ENCODE peak calls at places on chromosome 4, in four cellular contexts. R is DND-41, U is astrocyte, W is H9. M is an unnamed sample.

GRCh38 chr4:95209942-95210341 is 338.8 kb downstream of the UNC5C start:
- DNase-seq in W (no peak), R (no peak), U (no peak), M (no peak)

GRCh38 chr4:140903522-140903928 is 147.3 kb upstream of the TBC1D9 start:
- DNase-seq in U (no peak), W (no peak), R (no peak), M (no peak)

GRCh38 chr4:40121515-40121914 is 64.9 kb downstream of the N4BP2 start:
- DNase-seq in W (no peak), R (no peak), U (peak; percentile 87), M (peak; percentile 48)

GRCh38 chr4:17385403-17385802 is 126.5 kb downstream of the QDPR start:
- DNase-seq in R (peak; percentile 59), U (peak; percentile 10), W (no peak), M (peak; percentile 42)

GRCh38 chr4:89316931-89317366 is 9.3 kb upstream of the GPRIN3 start:
- DNase-seq in W (no peak), U (peak; percentile 65), R (no peak), M (peak; percentile 83)

GRCh38 chr4:27728892-27729291 is 868.3 kb downstream of the STIM2 start:
- DNase-seq in W (no peak), R (no peak), U (no peak), M (no peak)

GRCh38 chr4:15677507-15677988 is 4.1 kb upstream of the FAM200B start:
- DNase-seq in W (no peak), U (peak; percentile 71), R (no peak), M (no peak)

GRCh38 chr4:76779740-76780459 is 118.0 kb downstream of the SOWAHB start:
- DNase-seq in W (no peak), U (peak; percentile 63), R (no peak), M (no peak)

GRCh38 chr4:78585633-78586032 is 34.1 kb downstream of the ANXA3 start:
- DNase-seq in U (peak; percentile 40), R (no peak), W (no peak), M (no peak)

GRCh38 chr4:19748911-19749473 is 502.7 kb upstream of the SLIT2 start:
- DNase-seq in R (no peak), U (peak; percentile 36), W (no peak), M (no peak)

GRCh38 chr4:163173713-163174112 is 7.0 kb upstream of the NAF1 start:
- DNase-seq in U (no peak), R (no peak), W (no peak), M (no peak)

DNA sequence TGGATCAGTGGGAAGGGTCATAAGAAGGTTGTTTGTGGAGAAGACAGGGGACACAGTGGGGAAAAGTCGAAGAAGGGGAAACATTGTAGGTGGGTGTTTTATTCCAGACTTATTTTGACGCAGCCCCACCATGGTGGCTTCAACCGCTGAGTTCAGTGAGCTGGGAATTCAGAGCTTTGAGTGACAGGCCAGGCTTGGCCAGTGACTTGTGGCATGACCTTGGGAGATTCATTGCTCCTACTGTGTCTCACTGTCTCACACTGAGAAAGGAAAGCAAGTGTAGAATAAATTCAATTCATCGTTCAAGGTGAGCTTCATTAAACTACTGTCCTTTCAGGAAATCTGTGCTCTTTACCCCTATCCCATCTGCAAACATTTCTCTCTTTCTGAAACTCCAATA is 47.4 kb upstream of the SOD3 start:
- DNase-seq in W (no peak), R (no peak), U (no peak), M (no peak)
- H3K9ac ChIP-seq in W (no peak overlapping the region), R (no peak overlapping the region), U (no peak overlapping the region), M (no peak overlapping the region)

GRCh38 chr4:54384563-54384962 is 155.5 kb downstream of the PDGFRA start:
- DNase-seq in R (peak; percentile 6), U (peak; percentile 10), W (no peak), M (peak; percentile 71)

GRCh38 chr4:54386693-54387092 is 157.6 kb downstream of the PDGFRA start:
- DNase-seq in R (no peak), W (no peak), U (no peak), M (no peak)

GRCh38 chr4:54382623-54383022 is 153.5 kb downstream of the PDGFRA start:
- DNase-seq in R (no peak), W (no peak), U (no peak), M (no peak)

GRCh38 chr4:54386270-54386669 is 157.2 kb downstream of the PDGFRA start:
- DNase-seq in W (no peak), R (no peak), U (no peak), M (no peak)

GRCh38 chr4:54384152-54384551 is 155.1 kb downstream of the PDGFRA start:
- DNase-seq in W (no peak), U (no peak), R (no peak), M (no peak)
- H2AFZ ChIP-seq in W (no peak overlapping the region), U (no peak overlapping the region), R (no peak overlapping the region), M (no peak overlapping the region)

GRCh38 chr4:119707336-119707735 is 78.7 kb upstream of the PDE5A start:
- DNase-seq in W (no peak), R (no peak), U (no peak), M (no peak)
- H3K9ac ChIP-seq in W (no peak overlapping the region), R (no peak overlapping the region), U (no peak overlapping the region), M (no peak overlapping the region)

GRCh38 chr4:165763640-165764039 is 109.4 kb upstream of the TLL1 start:
- DNase-seq in U (no peak), W (no peak), R (no peak), M (no peak)
- H2AFZ ChIP-seq in U (no peak overlapping the region), W (no peak overlapping the region), R (no peak overlapping the region), M (no peak overlapping the region)

DNA sequence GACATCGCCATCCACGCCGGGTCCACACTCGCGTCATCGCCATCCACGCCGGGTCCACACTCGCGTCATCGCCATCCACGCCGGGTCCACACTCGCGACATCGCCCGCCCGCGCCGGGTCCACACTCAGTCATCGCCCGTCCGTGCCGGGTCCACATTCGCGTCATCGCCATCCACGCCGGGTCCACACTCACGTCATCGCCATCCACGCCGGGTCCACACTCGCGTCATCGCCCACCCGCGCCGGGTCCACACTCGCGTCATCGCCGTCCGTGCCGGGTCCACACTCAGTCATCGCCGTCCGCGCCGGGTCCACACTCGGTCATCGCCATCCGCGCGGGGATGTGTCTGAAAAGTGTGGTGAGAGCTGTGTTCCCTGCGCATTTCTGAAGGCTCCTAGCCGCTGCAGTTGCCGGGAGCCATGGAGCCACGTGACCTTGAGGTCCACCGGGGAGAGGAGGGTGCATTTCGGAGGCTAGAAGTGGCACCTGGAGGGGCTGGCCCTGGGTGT is 17.3 kb downstream of the PCGF3 start:
- DNase-seq in W (no peak), R (no peak), U (no peak), M (no peak)
- H3K9ac ChIP-seq in W (no peak overlapping the region), R (no peak overlapping the region), U (no peak overlapping the region), M (no peak overlapping the region)

DNA sequence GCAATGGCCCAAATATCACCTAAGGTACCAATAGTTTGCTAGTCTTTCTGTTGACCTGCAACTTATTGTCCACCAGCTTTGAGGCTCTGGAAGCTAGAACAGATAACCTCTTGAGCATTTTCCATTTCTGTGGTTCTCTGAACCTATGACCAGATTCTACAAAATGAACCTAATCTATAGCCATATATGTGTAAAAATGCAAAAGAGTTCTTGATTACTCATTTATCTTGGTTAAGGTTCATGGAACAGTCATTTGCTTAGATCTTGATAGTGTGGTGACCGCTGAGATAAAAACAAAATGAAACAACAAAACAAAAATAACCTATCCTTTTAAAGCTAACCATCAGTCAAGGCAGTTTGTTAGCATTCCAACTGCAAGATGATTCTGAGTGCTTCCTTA is 9.3 kb upstream of the GATB start:
- DNase-seq in R (no peak), U (no peak), W (no peak), M (no peak)
- H2AFZ ChIP-seq in R (no peak overlapping the region), U (no peak overlapping the region), W (no peak overlapping the region), M (no peak overlapping the region)

DNA sequence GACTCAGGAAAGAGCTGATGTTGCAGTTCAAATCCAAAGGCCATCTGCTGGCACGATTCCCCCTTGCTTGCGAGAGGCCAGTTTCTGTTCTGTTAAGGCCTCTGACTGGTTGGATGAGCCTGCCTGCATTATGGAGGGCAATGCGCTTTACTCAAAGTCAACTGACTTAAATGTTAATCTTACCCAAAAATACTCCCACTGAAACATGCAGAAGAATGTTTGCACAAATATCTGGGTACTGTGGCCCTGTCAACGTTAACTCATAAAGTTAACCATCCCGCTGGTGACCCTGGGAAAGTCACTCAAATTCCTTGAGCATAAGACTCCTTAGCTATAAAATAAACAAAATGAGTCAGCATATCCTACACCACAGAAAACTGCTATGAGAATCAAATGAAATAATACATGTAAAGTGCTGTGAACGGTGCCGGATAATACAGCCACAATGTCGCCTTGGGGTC is 326.3 kb downstream of the EVC2 start:
- DNase-seq in W (no peak), R (no peak), U (peak; percentile 51), M (no peak)
- H3K9ac ChIP-seq in W (no peak overlapping the region), R (no peak overlapping the region), U (peak overlapping the region; percentile 58), M (no peak overlapping the region)

GRCh38 chr4:93983133-93983532 is 154.6 kb downstream of the ATOH1 start:
- DNase-seq in R (no peak), U (no peak), W (no peak), M (no peak)

DNA sequence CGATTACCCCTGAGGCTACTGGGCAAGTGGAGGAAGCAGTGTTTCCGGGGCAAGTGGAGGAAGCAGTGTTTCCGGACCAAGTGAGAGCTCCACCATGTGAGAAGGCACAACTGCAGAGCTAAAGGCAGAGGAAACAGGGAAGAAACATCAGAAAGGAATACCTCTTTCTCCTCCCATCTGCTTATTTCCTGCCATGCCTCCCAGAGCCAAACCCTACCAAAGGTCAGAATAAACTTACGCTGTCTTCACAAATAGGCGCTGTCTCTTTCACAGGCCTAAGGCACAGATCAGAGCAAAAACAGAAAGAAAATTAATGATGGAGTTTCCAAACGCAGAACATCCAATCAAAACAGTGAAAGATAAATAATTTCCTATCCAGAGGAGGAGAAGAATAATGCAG is 153.0 kb downstream of the ATOH1 start:
- DNase-seq in U (no peak), W (no peak), R (no peak), M (no peak)
- H2AFZ ChIP-seq in U (no peak overlapping the region), W (no peak overlapping the region), R (no peak overlapping the region), M (no peak overlapping the region)

GRCh38 chr4:186144180-186144579 is 39.7 kb downstream of the FAM149A start:
- DNase-seq in R (no peak), U (peak; percentile 52), W (peak; percentile 46), M (no peak)
- H3K9ac ChIP-seq in R (no peak overlapping the region), U (peak overlapping the region; percentile 69), W (no peak overlapping the region), M (no peak overlapping the region)

GRCh38 chr4:38283724-38284123 is 323.5 kb downstream of the PTTG2 start:
- DNase-seq in R (no peak), W (no peak), U (no peak), M (no peak)
- H2AFZ ChIP-seq in R (peak overlapping the region; percentile 53), W (no peak overlapping the region), U (no peak overlapping the region), M (no peak overlapping the region)